ENCODE peak calls at places on chromosomes 16 and 17, in five cellular contexts. Z is psoas muscle, S is A549, L is ovary, O is Caco-2. H is an unnamed sample.

GRCh38 chr17:34997355-34997862 is 17.1 kb downstream of the LIG3 start:
- DNase-seq in Z (no peak), S (no peak), L (peak; percentile 70), O (no peak), H (no peak)

GRCh38 chr17:82297280-82297803 is 20.1 kb downstream of the CD7 start:
- DNase-seq in Z (peak; percentile 96), S (peak; percentile 80), L (peak; percentile 84), O (no peak), H (no peak)

GRCh38 chr16:57840833-57841232 is 38.5 kb upstream of the KIFC3 start:
- DNase-seq in Z (no peak), S (no peak), L (no peak), O (peak; percentile 41), H (no peak)

GRCh38 chr16:55528974-55529373 is 20.1 kb downstream of the LPCAT2 start:
- DNase-seq in Z (no peak), S (no peak), L (no peak), O (no peak), H (no peak)

GRCh38 chr16:13077816-13078215 is 176.4 kb downstream of the SHISA9 start:
- DNase-seq in Z (no peak), S (no peak), L (no peak), O (no peak), H (no peak)

GRCh38 chr16:380837-381787 is 666 bp downstream of the PGAP6 start:
- DNase-seq in Z (no peak), S (no peak), L (peak; percentile 39), O (peak; percentile 54), H (peak; percentile 56)

GRCh38 chr16:69057400-69058378 is 47.8 kb upstream of the HAS3 start:
- DNase-seq in Z (peak; percentile 60), S (peak; percentile 95), L (no peak), O (no peak), H (no peak)

GRCh38 chr17:50904522-50905459 is 38.6 kb upstream of the TOB1 start:
- DNase-seq in Z (peak; percentile 68), S (no peak), L (peak; percentile 50), O (peak; percentile 83), H (no peak)

GRCh38 chr17:44536090-44536960 is 21.0 kb upstream of the FZD2 start:
- DNase-seq in Z (no peak), S (no peak), L (no peak), O (no peak), H (no peak)

GRCh38 chr17:5050281-5050680 is 15.1 kb upstream of the SLC52A1 start:
- DNase-seq in Z (no peak), S (no peak), L (no peak), O (no peak), H (no peak)

GRCh38 chr17:44797809-44798208 is 32.3 kb downstream of the GJC1 start:
- DNase-seq in Z (no peak), S (no peak), L (no peak), O (no peak), H (no peak)

GRCh38 chr17:63381101-63381729 is 64.9 kb downstream of the CYB561 start:
- DNase-seq in Z (no peak), S (no peak), L (no peak), O (no peak), H (no peak)

GRCh38 chr16:72291531-72291981 is 119.6 kb upstream of the PMFBP1 start:
- DNase-seq in Z (no peak), S (peak; percentile 70), L (no peak), O (no peak), H (no peak)

GRCh38 chr17:42276359-42276608 is at the start of gene STAT5B:
- DNase-seq in Z (peak; percentile 87), S (peak; percentile 58), L (peak; percentile 74), O (peak; percentile 84), H (peak; percentile 71)

GRCh38 chr17:49696233-49696761 is 11.5 kb downstream of the SLC35B1 start:
- DNase-seq in Z (no peak), S (no peak), L (no peak), O (no peak), H (no peak)

GRCh38 chr16:65781363-65781762 is 585.1 kb upstream of the CDH5 start:
- DNase-seq in Z (no peak), S (no peak), L (no peak), O (no peak), H (no peak)

GRCh38 chr16:15777533-15778203 is 79.2 kb downstream of the MYH11 start:
- DNase-seq in Z (no peak), S (peak; percentile 79), L (no peak), O (peak; percentile 65), H (peak; percentile 19)

GRCh38 chr16:78170360-78170928 is 71.0 kb downstream of the WWOX start:
- DNase-seq in Z (no peak), S (no peak), L (no peak), O (no peak), H (no peak)

GRCh38 chr16:80347900-80348299 is 192.9 kb upstream of the DYNLRB2 start:
- DNase-seq in Z (no peak), S (no peak), L (peak; percentile 38), O (no peak), H (no peak)

GRCh38 chr16:50195276-50195675 is 42.2 kb downstream of the TENT4B start:
- DNase-seq in Z (no peak), S (no peak), L (no peak), O (no peak), H (no peak)

GRCh38 chr16:56691885-56692284 is 9.6 kb downstream of the MT1X start:
- DNase-seq in Z (no peak), S (peak; percentile 90), L (no peak), O (peak; percentile 72), H (peak; percentile 48)

GRCh38 chr17:1197781-1198490 is 18.2 kb upstream of the ABR start:
- DNase-seq in Z (peak; percentile 82), S (no peak), L (peak; percentile 80), O (no peak), H (no peak)

GRCh38 chr16:86630471-86630870 is 52.1 kb downstream of the FOXL1 start:
- DNase-seq in Z (no peak), S (no peak), L (no peak), O (no peak), H (no peak)
- H3K4me1 ChIP-seq in Z (no peaks in the 10 kb centered on the region), S (peaks cover 11% of the 10 kb centered on the region), L (no peaks in the 10 kb centered on the region), O (no peaks in the 10 kb centered on the region), H (no peaks in the 10 kb centered on the region)

DNA sequence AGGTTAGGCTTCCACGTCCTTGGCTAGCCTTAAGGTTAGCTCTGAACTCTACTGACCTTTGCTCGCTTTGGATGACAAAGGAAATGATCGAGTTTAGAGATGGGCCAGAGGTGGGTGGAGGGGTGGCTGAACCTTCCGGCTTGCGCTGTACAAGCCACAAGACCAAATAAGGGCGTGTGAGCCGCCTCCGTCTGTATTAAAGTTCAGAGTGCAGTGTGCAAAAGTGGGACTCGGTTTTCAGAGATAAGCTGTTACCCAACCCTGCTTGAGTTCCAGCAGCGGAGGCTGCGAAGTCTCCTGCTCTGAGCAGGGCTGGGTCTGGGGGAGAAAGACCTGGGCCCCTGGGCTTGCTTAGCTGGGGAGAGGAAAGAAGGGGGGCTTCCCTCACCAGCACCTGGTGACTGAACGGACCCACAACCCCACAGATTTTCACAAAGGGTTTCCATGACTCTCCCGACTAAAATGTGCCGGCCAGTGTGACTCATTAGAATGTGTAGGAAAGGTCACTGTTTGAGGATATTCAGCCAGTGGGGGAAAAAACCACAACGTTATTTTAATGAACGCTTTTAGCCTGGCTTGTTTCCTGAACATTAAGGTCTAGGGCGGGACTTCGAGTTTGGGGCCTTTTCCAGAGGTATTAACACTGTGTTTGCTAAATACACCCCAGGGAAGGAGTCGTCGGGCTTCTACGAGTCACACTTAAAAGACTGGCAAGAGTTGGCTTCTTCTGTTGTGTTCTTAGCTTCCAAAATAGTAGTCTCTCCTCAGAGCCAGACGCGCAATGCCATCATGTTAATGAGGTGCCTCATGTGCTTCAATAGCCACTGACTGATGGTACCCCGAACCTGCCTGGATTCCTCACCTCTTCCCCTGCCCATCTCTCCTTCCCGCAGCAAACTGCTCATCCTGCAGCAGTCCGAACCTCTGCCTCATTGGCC is 67.0 kb downstream of the CENPV start:
- DNase-seq in Z (peak; percentile 84), S (peak; percentile 99), L (peak; percentile 86), O (peak; percentile 88), H (peak; percentile 83)
- H3K4me3 ChIP-seq in Z (peak overlapping the region; percentile 45), S (no peak overlapping the region), L (peak overlapping the region; percentile 21), O (no peak overlapping the region), H (no peak overlapping the region)

GRCh38 chr16:35492225-35492624 is 2032.8 kb downstream of the TP53TG3F start:
- DNase-seq in Z (no peak), S (no peak), L (no peak), O (no peak), H (no peak)
- H3K9me3 ChIP-seq in Z (no peaks in the 10 kb centered on the region), S (no peaks in the 10 kb centered on the region), L (no peaks in the 10 kb centered on the region), O (no peaks in the 10 kb centered on the region), H (no peaks in the 10 kb centered on the region)

DNA sequence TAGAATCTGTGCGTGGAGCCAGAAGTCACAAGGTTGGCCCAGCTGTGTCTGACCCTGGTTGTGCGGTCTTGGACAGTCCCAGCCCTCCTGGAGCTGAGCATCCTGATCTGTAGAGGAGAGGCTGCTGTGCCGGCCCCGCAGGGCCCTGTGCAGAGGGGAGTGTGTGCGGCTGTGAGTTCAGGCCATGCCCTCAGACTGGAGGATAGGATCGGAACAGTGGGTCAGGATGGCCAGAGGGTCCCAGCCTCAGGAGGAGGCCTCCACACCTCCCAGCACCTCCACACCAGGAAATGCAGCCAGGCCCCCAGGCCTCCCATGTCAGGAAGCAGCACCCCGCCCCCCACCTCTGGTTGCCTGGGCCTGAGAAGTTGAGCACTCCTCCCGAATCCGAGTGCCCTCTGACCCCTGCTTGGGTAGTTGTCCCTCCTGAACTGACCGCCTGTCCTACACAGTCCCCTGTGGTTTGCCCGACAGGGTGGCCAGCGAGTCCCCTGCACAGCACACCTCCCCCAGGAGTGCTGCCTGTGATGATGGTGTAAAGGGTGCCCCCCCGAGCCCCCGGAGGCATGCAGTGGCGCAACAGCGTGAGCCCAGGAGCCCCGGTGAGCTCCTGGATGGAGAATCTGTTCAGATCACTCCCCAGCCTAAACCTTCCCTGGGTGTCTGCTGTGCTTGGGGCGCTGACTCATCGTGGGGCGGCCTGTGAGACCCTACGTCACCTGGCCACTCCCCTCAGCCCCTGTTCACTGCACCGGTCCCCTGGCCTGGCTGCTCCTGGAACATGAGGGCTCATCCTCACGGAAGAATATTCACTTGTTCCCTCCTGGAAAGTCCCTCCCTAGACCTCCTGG is 285.2 kb downstream of the SEC14L1 start:
- DNase-seq in Z (no peak), S (peak; percentile 92), L (peak; percentile 79), O (no peak), H (no peak)
- H3K4me1 ChIP-seq in Z (peaks cover 97% of the 10 kb centered on the region), S (peaks cover 100% of the 10 kb centered on the region), L (peaks cover 53% of the 10 kb centered on the region), O (peaks cover 42% of the 10 kb centered on the region), H (no peaks in the 10 kb centered on the region)

GRCh38 chr16:53309457-53309856 is 124.8 kb upstream of the RBL2 start:
- DNase-seq in Z (no peak), S (no peak), L (no peak), O (no peak), H (no peak)

GRCh38 chr16:53305743-53306142 is 128.5 kb upstream of the RBL2 start:
- DNase-seq in Z (no peak), S (no peak), L (no peak), O (no peak), H (no peak)

GRCh38 chr16:53304334-53304733 is 129.9 kb upstream of the RBL2 start:
- DNase-seq in Z (no peak), S (no peak), L (no peak), O (no peak), H (no peak)
- H3K4me3 ChIP-seq in Z (no peak overlapping the region), S (no peak overlapping the region), L (no peak overlapping the region), O (no peak overlapping the region), H (no peak overlapping the region)

GRCh38 chr17:21814776-21815175 is 122.5 kb downstream of the KCNJ18 start:
- DNase-seq in Z (peak; percentile 32), S (no peak), L (no peak), O (no peak), H (no peak)
- H3K9me3 ChIP-seq in Z (no peaks in the 10 kb centered on the region), S (no peaks in the 10 kb centered on the region), L (no peaks in the 10 kb centered on the region), O (peaks cover 14% of the 10 kb centered on the region), H (peaks cover 14% of the 10 kb centered on the region)